ENCODE peak calls at places on chromosomes 13 and 19, in ten cellular contexts. One of them, this sample, is unnamed.

GRCh38 chr19:38945562-38946228 is 15.0 kb downstream of the MRPS12 start:
- DNase-seq in cardiac fibroblast: no peak
- DNase-seq in colonic mucosa: no peak
- DNase-seq in PC-3: no peak
- DNase-seq in dorsolateral prefrontal cortex: no peak
- DNase-seq in body of pancreas: no peak
- DNase-seq in CD4-positive, alpha-beta T cell: no peak
- DNase-seq in cardiac muscle cell: no peak
- DNase-seq in AG04450: no peak
- DNase-seq in omental fat pad: no peak
- DNase-seq in this sample: no peak

GRCh38 chr19:13983213-13983889 is 22.8 kb downstream of the RFX1 start:
- DNase-seq in cardiac fibroblast: no peak
- DNase-seq in colonic mucosa: no peak
- DNase-seq in PC-3: no peak
- DNase-seq in dorsolateral prefrontal cortex: no peak
- DNase-seq in body of pancreas: peak
- DNase-seq in CD4-positive, alpha-beta T cell: peak
- DNase-seq in cardiac muscle cell: no peak
- DNase-seq in AG04450: no peak
- DNase-seq in omental fat pad: no peak
- DNase-seq in this sample: no peak

GRCh38 chr19:54388001-54388802 is 23.5 kb upstream of the LAIR1 start:
- DNase-seq in cardiac fibroblast: no peak
- DNase-seq in colonic mucosa: peak
- DNase-seq in PC-3: no peak
- DNase-seq in dorsolateral prefrontal cortex: no peak
- DNase-seq in body of pancreas: peak
- DNase-seq in CD4-positive, alpha-beta T cell: peak
- DNase-seq in cardiac muscle cell: no peak
- DNase-seq in AG04450: no peak
- DNase-seq in omental fat pad: no peak
- DNase-seq in this sample: no peak

GRCh38 chr13:111210945-111211469 is 95.9 kb downstream of the ARHGEF7 start:
- DNase-seq in cardiac fibroblast: no peak
- DNase-seq in colonic mucosa: no peak
- DNase-seq in PC-3: no peak
- DNase-seq in dorsolateral prefrontal cortex: no peak
- DNase-seq in body of pancreas: no peak
- DNase-seq in CD4-positive, alpha-beta T cell: no peak
- DNase-seq in cardiac muscle cell: no peak
- DNase-seq in AG04450: no peak
- DNase-seq in omental fat pad: no peak
- DNase-seq in this sample: no peak

GRCh38 chr19:19421326-19421725 is 15.9 kb downstream of the GATAD2A start:
- DNase-seq in cardiac fibroblast: no peak
- DNase-seq in colonic mucosa: no peak
- DNase-seq in PC-3: no peak
- DNase-seq in dorsolateral prefrontal cortex: no peak
- DNase-seq in body of pancreas: no peak
- DNase-seq in CD4-positive, alpha-beta T cell: no peak
- DNase-seq in cardiac muscle cell: no peak
- DNase-seq in AG04450: no peak
- DNase-seq in omental fat pad: no peak
- DNase-seq in this sample: no peak

GRCh38 chr13:110262944-110263343 is 44.0 kb downstream of the COL4A1 start:
- DNase-seq in cardiac fibroblast: no peak
- DNase-seq in colonic mucosa: no peak
- DNase-seq in PC-3: no peak
- DNase-seq in dorsolateral prefrontal cortex: no peak
- DNase-seq in body of pancreas: no peak
- DNase-seq in CD4-positive, alpha-beta T cell: no peak
- DNase-seq in cardiac muscle cell: no peak
- DNase-seq in AG04450: no peak
- DNase-seq in omental fat pad: no peak
- DNase-seq in this sample: no peak

GRCh38 chr19:6402834-6403608 is 10.1 kb upstream of the GTF2F1 start:
- DNase-seq in cardiac fibroblast: peak
- DNase-seq in colonic mucosa: peak
- DNase-seq in PC-3: no peak
- DNase-seq in dorsolateral prefrontal cortex: peak
- DNase-seq in body of pancreas: no peak
- DNase-seq in CD4-positive, alpha-beta T cell: no peak
- DNase-seq in cardiac muscle cell: peak
- DNase-seq in AG04450: peak
- DNase-seq in omental fat pad: no peak
- DNase-seq in this sample: no peak

GRCh38 chr13:62234780-62235530 is 819.3 kb upstream of the PCDH20 start:
- DNase-seq in cardiac fibroblast: no peak
- DNase-seq in colonic mucosa: no peak
- DNase-seq in PC-3: no peak
- DNase-seq in dorsolateral prefrontal cortex: no peak
- DNase-seq in body of pancreas: no peak
- DNase-seq in CD4-positive, alpha-beta T cell: no peak
- DNase-seq in cardiac muscle cell: no peak
- DNase-seq in AG04450: no peak
- DNase-seq in omental fat pad: no peak
- DNase-seq in this sample: no peak

DNA sequence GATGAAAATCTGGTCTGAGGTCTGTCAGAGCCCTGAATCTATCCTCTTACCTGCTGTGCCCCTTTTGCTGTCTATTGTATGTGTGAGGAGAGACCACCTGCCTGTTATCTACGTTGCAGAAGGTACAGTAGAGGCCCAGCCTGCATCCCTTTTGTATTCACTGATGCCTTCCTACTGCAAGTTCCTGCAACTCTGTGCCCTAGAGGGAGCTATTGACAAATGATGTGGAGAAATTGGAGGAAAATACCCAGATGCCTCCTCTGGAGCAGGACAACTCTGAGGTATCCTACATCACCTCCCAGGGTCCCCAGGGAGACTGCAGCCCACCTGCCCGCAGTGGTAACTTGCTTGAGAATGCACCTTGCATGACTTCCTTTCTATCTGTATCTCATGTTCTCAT is 33.7 kb downstream of the SIAH3 start:
- DNase-seq in cardiac fibroblast: no peak
- DNase-seq in colonic mucosa: no peak
- DNase-seq in PC-3: peak
- DNase-seq in dorsolateral prefrontal cortex: no peak
- DNase-seq in body of pancreas: no peak
- DNase-seq in CD4-positive, alpha-beta T cell: no peak
- DNase-seq in cardiac muscle cell: peak
- DNase-seq in AG04450: no peak
- DNase-seq in omental fat pad: no peak
- DNase-seq in this sample: no peak
- TF ChIP-seq CTCF in cardiac fibroblast: no peak
- TF ChIP-seq CTCF in colonic mucosa: no peak
- TF ChIP-seq CTCF in PC-3: peak
- TF ChIP-seq CTCF in dorsolateral prefrontal cortex: no peak
- TF ChIP-seq CTCF in body of pancreas: no peak
- TF ChIP-seq CTCF in CD4-positive, alpha-beta T cell: no peak
- TF ChIP-seq CTCF in cardiac muscle cell: peak
- TF ChIP-seq CTCF in AG04450: peak
- TF ChIP-seq CTCF in omental fat pad: no peak
- TF ChIP-seq CTCF in this sample: peak

DNA sequence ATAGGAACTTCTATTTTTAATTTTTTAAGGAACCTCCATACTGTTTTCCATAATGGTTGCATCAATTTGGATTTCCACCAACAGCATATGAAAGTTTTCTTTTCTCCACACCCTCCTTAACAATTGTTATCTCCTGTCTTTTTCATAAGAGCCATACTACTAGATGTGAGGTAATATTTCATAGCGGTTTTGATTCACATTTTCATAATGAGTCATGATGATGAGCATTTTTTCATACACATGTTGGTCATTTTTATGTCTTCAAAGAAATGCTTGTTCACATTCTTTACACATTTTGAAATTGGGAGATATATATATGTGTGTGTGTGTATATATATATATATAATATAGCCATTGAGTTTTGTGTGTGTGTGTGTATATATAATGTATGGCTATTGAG is 420.3 kb upstream of the PCDH9 start:
- DNase-seq in cardiac fibroblast: no peak
- DNase-seq in colonic mucosa: no peak
- DNase-seq in PC-3: no peak
- DNase-seq in dorsolateral prefrontal cortex: no peak
- DNase-seq in body of pancreas: no peak
- DNase-seq in CD4-positive, alpha-beta T cell: no peak
- DNase-seq in cardiac muscle cell: no peak
- DNase-seq in AG04450: no peak
- DNase-seq in omental fat pad: no peak
- DNase-seq in this sample: no peak
- TF ChIP-seq CTCF in cardiac fibroblast: no peak
- TF ChIP-seq CTCF in colonic mucosa: no peak
- TF ChIP-seq CTCF in PC-3: no peak
- TF ChIP-seq CTCF in dorsolateral prefrontal cortex: no peak
- TF ChIP-seq CTCF in body of pancreas: no peak
- TF ChIP-seq CTCF in CD4-positive, alpha-beta T cell: no peak
- TF ChIP-seq CTCF in cardiac muscle cell: no peak
- TF ChIP-seq CTCF in AG04450: no peak
- TF ChIP-seq CTCF in omental fat pad: no peak
- TF ChIP-seq CTCF in this sample: no peak

GRCh38 chr13:47598340-47598911 is 402.6 kb downstream of the SUCLA2 start:
- DNase-seq in cardiac fibroblast: peak
- DNase-seq in colonic mucosa: no peak
- DNase-seq in PC-3: peak
- DNase-seq in dorsolateral prefrontal cortex: no peak
- DNase-seq in body of pancreas: no peak
- DNase-seq in CD4-positive, alpha-beta T cell: no peak
- DNase-seq in cardiac muscle cell: peak
- DNase-seq in AG04450: no peak
- DNase-seq in omental fat pad: no peak
- DNase-seq in this sample: no peak
- TF ChIP-seq CTCF in cardiac fibroblast: peak
- TF ChIP-seq CTCF in colonic mucosa: no peak
- TF ChIP-seq CTCF in PC-3: peak
- TF ChIP-seq CTCF in dorsolateral prefrontal cortex: no peak
- TF ChIP-seq CTCF in body of pancreas: peak
- TF ChIP-seq CTCF in CD4-positive, alpha-beta T cell: no peak
- TF ChIP-seq CTCF in cardiac muscle cell: peak
- TF ChIP-seq CTCF in AG04450: peak
- TF ChIP-seq CTCF in omental fat pad: no peak
- TF ChIP-seq CTCF in this sample: peak

GRCh38 chr13:112744306-112745021 is 54.6 kb downstream of the ATP11A start:
- DNase-seq in cardiac fibroblast: peak
- DNase-seq in colonic mucosa: no peak
- DNase-seq in PC-3: no peak
- DNase-seq in dorsolateral prefrontal cortex: no peak
- DNase-seq in body of pancreas: no peak
- DNase-seq in CD4-positive, alpha-beta T cell: no peak
- DNase-seq in cardiac muscle cell: peak
- DNase-seq in AG04450: no peak
- DNase-seq in omental fat pad: no peak
- DNase-seq in this sample: no peak

GRCh38 chr13:112741835-112742570 is 52.2 kb downstream of the ATP11A start:
- DNase-seq in cardiac fibroblast: no peak
- DNase-seq in colonic mucosa: no peak
- DNase-seq in PC-3: no peak
- DNase-seq in dorsolateral prefrontal cortex: no peak
- DNase-seq in body of pancreas: no peak
- DNase-seq in CD4-positive, alpha-beta T cell: no peak
- DNase-seq in cardiac muscle cell: no peak
- DNase-seq in AG04450: no peak
- DNase-seq in omental fat pad: no peak
- DNase-seq in this sample: no peak

GRCh38 chr13:112741185-112741755 is 51.4 kb downstream of the ATP11A start:
- DNase-seq in cardiac fibroblast: no peak
- DNase-seq in colonic mucosa: no peak
- DNase-seq in PC-3: no peak
- DNase-seq in dorsolateral prefrontal cortex: no peak
- DNase-seq in body of pancreas: no peak
- DNase-seq in CD4-positive, alpha-beta T cell: no peak
- DNase-seq in cardiac muscle cell: no peak
- DNase-seq in AG04450: no peak
- DNase-seq in omental fat pad: no peak
- DNase-seq in this sample: no peak

GRCh38 chr13:112743451-112744305 is 53.8 kb downstream of the ATP11A start:
- DNase-seq in cardiac fibroblast: no peak
- DNase-seq in colonic mucosa: no peak
- DNase-seq in PC-3: no peak
- DNase-seq in dorsolateral prefrontal cortex: no peak
- DNase-seq in body of pancreas: no peak
- DNase-seq in CD4-positive, alpha-beta T cell: no peak
- DNase-seq in cardiac muscle cell: no peak
- DNase-seq in AG04450: no peak
- DNase-seq in omental fat pad: no peak
- DNase-seq in this sample: no peak

GRCh38 chr13:112742583-112742982 is 52.7 kb downstream of the ATP11A start:
- DNase-seq in cardiac fibroblast: no peak
- DNase-seq in colonic mucosa: no peak
- DNase-seq in PC-3: no peak
- DNase-seq in dorsolateral prefrontal cortex: no peak
- DNase-seq in body of pancreas: no peak
- DNase-seq in CD4-positive, alpha-beta T cell: no peak
- DNase-seq in cardiac muscle cell: no peak
- DNase-seq in AG04450: no peak
- DNase-seq in omental fat pad: no peak
- DNase-seq in this sample: no peak
- TF ChIP-seq CTCF in cardiac fibroblast: no peak
- TF ChIP-seq CTCF in colonic mucosa: no peak
- TF ChIP-seq CTCF in PC-3: no peak
- TF ChIP-seq CTCF in dorsolateral prefrontal cortex: no peak
- TF ChIP-seq CTCF in body of pancreas: no peak
- TF ChIP-seq CTCF in CD4-positive, alpha-beta T cell: no peak
- TF ChIP-seq CTCF in cardiac muscle cell: no peak
- TF ChIP-seq CTCF in AG04450: no peak
- TF ChIP-seq CTCF in omental fat pad: no peak
- TF ChIP-seq CTCF in this sample: no peak

GRCh38 chr13:79406597-79406908 is 498 bp upstream of the RBM26 start:
- DNase-seq in cardiac fibroblast: no peak
- DNase-seq in colonic mucosa: no peak
- DNase-seq in PC-3: no peak
- DNase-seq in dorsolateral prefrontal cortex: no peak
- DNase-seq in body of pancreas: no peak
- DNase-seq in CD4-positive, alpha-beta T cell: no peak
- DNase-seq in cardiac muscle cell: no peak
- DNase-seq in AG04450: no peak
- DNase-seq in omental fat pad: no peak
- DNase-seq in this sample: no peak
- TF ChIP-seq CTCF in cardiac fibroblast: no peak
- TF ChIP-seq CTCF in colonic mucosa: no peak
- TF ChIP-seq CTCF in PC-3: no peak
- TF ChIP-seq CTCF in dorsolateral prefrontal cortex: no peak
- TF ChIP-seq CTCF in body of pancreas: no peak
- TF ChIP-seq CTCF in CD4-positive, alpha-beta T cell: no peak
- TF ChIP-seq CTCF in cardiac muscle cell: no peak
- TF ChIP-seq CTCF in AG04450: peak
- TF ChIP-seq CTCF in omental fat pad: no peak
- TF ChIP-seq CTCF in this sample: no peak

GRCh38 chr19:35790981-35791813 is 15.8 kb downstream of the ARHGAP33 start:
- DNase-seq in cardiac fibroblast: no peak
- DNase-seq in colonic mucosa: no peak
- DNase-seq in PC-3: no peak
- DNase-seq in dorsolateral prefrontal cortex: no peak
- DNase-seq in body of pancreas: peak
- DNase-seq in CD4-positive, alpha-beta T cell: no peak
- DNase-seq in cardiac muscle cell: no peak
- DNase-seq in AG04450: no peak
- DNase-seq in omental fat pad: no peak
- DNase-seq in this sample: no peak
- TF ChIP-seq CTCF in cardiac fibroblast: no peak
- TF ChIP-seq CTCF in colonic mucosa: no peak
- TF ChIP-seq CTCF in PC-3: peak
- TF ChIP-seq CTCF in dorsolateral prefrontal cortex: no peak
- TF ChIP-seq CTCF in body of pancreas: no peak
- TF ChIP-seq CTCF in CD4-positive, alpha-beta T cell: no peak
- TF ChIP-seq CTCF in cardiac muscle cell: no peak
- TF ChIP-seq CTCF in AG04450: no peak
- TF ChIP-seq CTCF in omental fat pad: no peak
- TF ChIP-seq CTCF in this sample: peak

This sample was measured in D721Med.